ENCODE peak calls at places on chromosomes 16 and 17, in six cellular contexts. H, G, Z, A, X and V are unnamed samples.

GRCh38 chr17:2262146-2262587 is 41.4 kb downstream of the SMG6 start:
- DNase-seq in X (no peak), A (no peak), Z (no peak), G (no peak), H (peak; percentile 13), V (no peak)

GRCh38 chr17:38747385-38748328 is 479 bp downstream of the PCGF2 start:
- DNase-seq in H (peak; percentile 71), X (peak; percentile 21), A (no peak), G (peak; percentile 77), Z (peak; percentile 63), V (peak; percentile 57)

GRCh38 chr17:48522031-48522593 is 8.7 kb downstream of the HOXB1 start:
- DNase-seq in A (no peak), H (no peak), G (no peak), Z (no peak), X (no peak), V (no peak)

GRCh38 chr17:27296427-27296979 is 2.6 kb downstream of the WSB1 start:
- DNase-seq in X (no peak), Z (no peak), A (no peak), G (no peak), H (peak; percentile 18), V (no peak)

GRCh38 chr16:68364601-68364998 is 53.8 kb downstream of the PRMT7 start:
- DNase-seq in X (no peak), A (no peak), Z (no peak), G (no peak), H (no peak), V (no peak)

GRCh38 chr16:59067207-59067606 is 333.1 kb upstream of the GOT2 start:
- DNase-seq in X (peak; percentile 14), G (no peak), Z (peak; percentile 47), A (no peak), H (no peak), V (peak; percentile 8)

GRCh38 chr17:63041722-63042121 is 75.7 kb downstream of the TANC2 start:
- DNase-seq in Z (no peak), A (no peak), G (no peak), H (no peak), X (no peak), V (no peak)

GRCh38 chr17:16129441-16129840 is 85.9 kb downstream of the NCOR1 start:
- DNase-seq in G (no peak), Z (no peak), X (no peak), A (no peak), H (no peak), V (no peak)

GRCh38 chr17:55281592-55282378 is 17.0 kb downstream of the HLF start:
- DNase-seq in A (no peak), H (no peak), G (no peak), Z (no peak), X (no peak), V (no peak)

GRCh38 chr16:81638286-81638945 is 140.7 kb upstream of the PLCG2 start:
- DNase-seq in X (no peak), Z (no peak), H (no peak), G (no peak), A (no peak), V (no peak)

GRCh38 chr16:55369151-55369550 is 45.1 kb downstream of the IRX6 start:
- DNase-seq in A (no peak), X (no peak), G (no peak), H (no peak), Z (no peak), V (no peak)

GRCh38 chr17:5913641-5914040 is 156.5 kb upstream of the WSCD1 start:
- DNase-seq in G (no peak), A (no peak), Z (no peak), X (no peak), H (no peak), V (no peak)

GRCh38 chr17:65278050-65278819 is 141.1 kb downstream of the RGS9 start:
- DNase-seq in G (peak; percentile 36), A (no peak), H (peak; percentile 84), Z (peak; percentile 50), X (no peak), V (peak; percentile 72)

GRCh38 chr17:9648521-9649110 is 3.3 kb downstream of the USP43 start:
- DNase-seq in H (no peak), Z (no peak), A (no peak), G (no peak), X (no peak), V (no peak)

GRCh38 chr17:34998205-34998604 is 17.9 kb downstream of the LIG3 start:
- DNase-seq in H (peak; percentile 76), G (no peak), Z (peak; percentile 72), A (peak; percentile 89), X (peak; percentile 58), V (peak; percentile 80)

GRCh38 chr17:16488572-16488997 is 3.4 kb downstream of the LRRC75A start:
- DNase-seq in G (no peak), A (no peak), Z (no peak), H (no peak), X (no peak), V (peak; percentile 53)

GRCh38 chr16:72958522-72959076 is 89.3 kb downstream of the ZFHX3 start:
- DNase-seq in H (no peak), X (no peak), Z (no peak), A (peak; percentile 53), G (no peak), V (no peak)

GRCh38 chr16:72877374-72878028 is 170.4 kb downstream of the ZFHX3 start:
- DNase-seq in Z (no peak), G (no peak), X (no peak), H (peak; percentile 77), A (no peak), V (no peak)

GRCh38 chr16:9197957-9198661 is 106.7 kb downstream of the HAPSTR1 start:
- DNase-seq in X (no peak), G (no peak), Z (no peak), A (no peak), H (no peak), V (no peak)

GRCh38 chr17:16282522-16282921 is 65.5 kb downstream of the PIGL start:
- DNase-seq in A (no peak), X (no peak), H (no peak), Z (no peak), G (no peak), V (no peak)

GRCh38 chr16:50326264-50326663 is 42.5 kb downstream of the BRD7 start:
- DNase-seq in H (no peak), Z (no peak), A (no peak), X (no peak), G (no peak), V (no peak)

GRCh38 chr16:50320310-50320709 is 48.5 kb downstream of the BRD7 start:
- DNase-seq in G (no peak), A (no peak), H (no peak), Z (no peak), X (no peak), V (no peak)

GRCh38 chr16:50322333-50322732 is 46.5 kb downstream of the BRD7 start:
- DNase-seq in G (no peak), Z (no peak), X (no peak), A (no peak), H (no peak), V (no peak)

GRCh38 chr16:50324345-50324744 is 44.4 kb downstream of the BRD7 start:
- DNase-seq in A (no peak), H (no peak), X (no peak), Z (peak; percentile 45), G (no peak), V (no peak)

GRCh38 chr16:50323335-50324011 is 45.3 kb downstream of the BRD7 start:
- DNase-seq in G (no peak), X (peak; percentile 53), A (peak; percentile 73), Z (no peak), H (peak; percentile 61), V (no peak)
- TF ChIP-seq CTCF in G (no peak), X (no peak), A (no peak), Z (peak; percentile 12), H (peak; percentile 41), V (no peak)

GRCh38 chr17:41914358-41914766 is 4.4 kb downstream of the ACLY start:
- DNase-seq in X (peak; percentile 65), A (no peak), Z (no peak), H (peak; percentile 48), G (no peak), V (peak; percentile 46)

GRCh38 chr17:41915020-41915419 is 3.7 kb downstream of the ACLY start:
- DNase-seq in Z (no peak), H (no peak), X (no peak), A (no peak), G (no peak), V (no peak)

GRCh38 chr17:41913798-41914197 is 5.0 kb downstream of the ACLY start:
- DNase-seq in X (no peak), Z (no peak), A (no peak), H (no peak), G (no peak), V (no peak)

GRCh38 chr17:41910701-41911391 is 7.9 kb downstream of the ACLY start:
- DNase-seq in G (no peak), A (no peak), X (no peak), Z (no peak), H (no peak), V (no peak)

GRCh38 chr17:41912925-41913324 is 5.8 kb downstream of the ACLY start:
- DNase-seq in A (no peak), Z (no peak), H (no peak), X (no peak), G (no peak), V (no peak)
- H3K27ac ChIP-seq in A (no peak overlapping the region), Z (no peak overlapping the region), H (peak overlapping the region; percentile 86), X (no peak overlapping the region), G (no peak overlapping the region), V (no peak overlapping the region)

GRCh38 chr16:70454221-70455034 is at the start of gene FCSK:
- DNase-seq in X (peak; percentile 53), H (peak; percentile 86), Z (peak; percentile 81), G (peak; percentile 81), A (peak; percentile 77), V (peak; percentile 66)

GRCh38 chr16:70457446-70457845 is 3.1 kb downstream of the FCSK start:
- DNase-seq in Z (no peak), X (no peak), A (no peak), H (no peak), G (no peak), V (no peak)

GRCh38 chr16:70453891-70454220 is 539 bp upstream of the FCSK start:
- DNase-seq in Z (no peak), X (no peak), G (no peak), H (peak; percentile 53), A (no peak), V (no peak)

GRCh38 chr16:70453117-70453890 is 1.1 kb upstream of the FCSK start:
- DNase-seq in A (no peak), G (no peak), Z (no peak), H (no peak), X (no peak), V (no peak)

GRCh38 chr16:70455910-70456309 is 1.5 kb downstream of the FCSK start:
- DNase-seq in G (no peak), H (no peak), X (no peak), Z (no peak), A (no peak), V (no peak)
- TF ChIP-seq CTCF in G (no peak), H (no peak), X (no peak), Z (no peak), A (no peak), V (no peak)

DNA sequence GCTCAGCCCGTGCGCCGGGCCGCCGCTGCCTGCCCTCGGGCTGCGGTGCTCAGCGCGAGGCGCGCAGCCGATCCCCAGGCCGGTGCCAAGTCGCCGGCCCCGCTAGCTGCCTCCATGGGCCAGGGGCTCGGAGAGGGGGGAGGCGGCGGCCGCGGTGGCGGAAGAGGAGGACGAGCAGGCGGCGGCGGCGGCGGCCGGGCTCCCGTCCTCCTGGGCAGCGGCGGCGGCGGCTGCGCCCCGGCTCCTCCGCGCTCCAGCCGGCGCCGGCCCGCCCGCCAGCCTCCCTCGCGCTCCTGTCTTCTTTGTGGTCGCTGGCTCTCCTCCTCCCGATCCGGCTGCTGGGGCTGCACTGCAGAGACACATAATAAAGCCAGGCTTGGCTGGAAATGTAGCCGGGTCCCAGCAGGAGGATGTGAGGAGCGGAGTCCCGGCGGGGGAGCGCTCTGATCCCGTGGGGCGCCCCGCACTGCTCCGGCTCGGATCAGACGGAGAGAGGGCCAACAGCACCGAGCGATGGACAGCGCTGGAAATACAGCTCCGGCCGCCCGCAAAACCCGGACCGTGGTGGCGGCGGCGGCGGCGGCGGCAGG is 924 bp upstream of the ZNF423 start:
- DNase-seq in G (peak; percentile 83), H (peak; percentile 93), Z (peak; percentile 75), X (peak; percentile 64), A (peak; percentile 91), V (peak; percentile 86)
- H3K27ac ChIP-seq in G (peak overlapping the region; percentile 61), H (peak overlapping the region; percentile 46), Z (peak overlapping the region; percentile 82), X (no peak overlapping the region), A (peak overlapping the region; percentile 96), V (peak overlapping the region; percentile 94)